ENCODE peak calls at places on chromosome X, in four cellular contexts. F is adrenal gland, Q is neural progenitor cell, I is left lung. Y is an unnamed sample. For H3K36me3, H3K9me3 and H3K4me1, the result is how much of the 10 kb centered on the place peaks cover.

GRCh38 chrX:118554511-118554910 is 58.9 kb downstream of the DOCK11 start:
- DNase-seq in F (no peak), Q (no peak), I (no peak), Y (no peak)

GRCh38 chrX:103343105-103343504 is 13.1 kb downstream of the TCEAL7 start:
- DNase-seq in F (peak), Q (peak), I (no peak), Y (no peak)

GRCh38 chrX:149314031-149314430 is 191.1 kb downstream of the IDS start:
- DNase-seq in F (no peak), Q (no peak), I (no peak), Y (no peak)

GRCh38 chrX:118901991-118902390 is 72.4 kb upstream of the LONRF3 start:
- DNase-seq in F (no peak), Q (no peak), I (no peak), Y (no peak)

GRCh38 chrX:48468247-48468671 is 1.8 kb downstream of the SLC38A5 start:
- DNase-seq in F (no peak), Q (peak), I (peak), Y (no peak)

GRCh38 chrX:22748093-22748999 is 251.4 kb upstream of the DDX53 start:
- DNase-seq in F (peak), Q (peak), I (no peak), Y (no peak)

GRCh38 chrX:8988456-8988855 is 45.5 kb downstream of the FAM9B start:
- DNase-seq in F (no peak), Q (peak), I (no peak), Y (no peak)

GRCh38 chrX:73214366-73215094 is at the start of gene NAP1L2:
- DNase-seq in F (peak), Q (peak), I (peak), Y (no peak)

GRCh38 chrX:72027024-72027913 is 104.4 kb downstream of the RTL5 start:
- DNase-seq in F (no peak), Q (no peak), I (no peak), Y (no peak)

GRCh38 chrX:10128386-10128785 is 28.4 kb upstream of the CLCN4 start:
- DNase-seq in F (no peak), Q (no peak), I (no peak), Y (no peak)
- H3K36me3 ChIP-seq in F (under half), Q (under half), I (under half), Y (under half)

GRCh38 chrX:69496143-69496542 is 8.0 kb upstream of the NALF2 start:
- DNase-seq in F (no peak), Q (no peak), I (no peak), Y (no peak)
- H3K9me3 ChIP-seq in F (under half), Q (under half), I (under half), Y (under half)

GRCh38 chrX:45783002-45783401 is 582.3 kb upstream of the DIPK2B start:
- DNase-seq in F (no peak), Q (no peak), I (no peak), Y (no peak)

GRCh38 chrX:45788941-45789348 is 588.3 kb upstream of the DIPK2B start:
- DNase-seq in F (no peak), Q (no peak), I (peak), Y (no peak)

GRCh38 chrX:45788315-45788714 is 587.6 kb upstream of the DIPK2B start:
- DNase-seq in F (no peak), Q (no peak), I (no peak), Y (no peak)

GRCh38 chrX:45781901-45782553 is 581.4 kb upstream of the DIPK2B start:
- DNase-seq in F (peak), Q (peak), I (no peak), Y (peak)

GRCh38 chrX:45784590-45784989 is 583.9 kb upstream of the DIPK2B start:
- DNase-seq in F (no peak), Q (no peak), I (no peak), Y (no peak)
- H3K4me1 ChIP-seq in F (under half), Q (under half), I (under half), Y (under half)

GRCh38 chrX:2413969-2414368 is 86.8 kb downstream of the DHRSX start:
- DNase-seq in F (no peak), Q (no peak), I (no peak), Y (no peak)
- H3K36me3 ChIP-seq in F (under half), Q (under half), I (under half), Y (under half)

GRCh38 chrX:136752796-136753195 is 27.9 kb downstream of the ARHGEF6 start:
- DNase-seq in F (peak), Q (no peak), I (no peak), Y (no peak)
- H3K9me3 ChIP-seq in F (under half), Q (under half), I (under half), Y (under half)

GRCh38 chrX:110211340-110211739 is 106.5 kb downstream of the AMMECR1 start:
- DNase-seq in F (no peak), Q (no peak), I (no peak), Y (no peak)
- H3K4me1 ChIP-seq in F (under half), Q (under half), I (under half), Y (under half)

GRCh38 chrX:24186986-24187385 is 37.5 kb downstream of the ZFX start:
- DNase-seq in F (no peak), Q (no peak), I (no peak), Y (no peak)

GRCh38 chrX:24178441-24178840 is 28.9 kb downstream of the ZFX start:
- DNase-seq in F (no peak), Q (no peak), I (no peak), Y (no peak)

GRCh38 chrX:24189490-24189889 is 40.0 kb downstream of the ZFX start:
- DNase-seq in F (no peak), Q (no peak), I (no peak), Y (no peak)

GRCh38 chrX:24186483-24186882 is 37.0 kb downstream of the ZFX start:
- DNase-seq in F (no peak), Q (no peak), I (no peak), Y (no peak)

GRCh38 chrX:24184018-24184417 is 34.5 kb downstream of the ZFX start:
- DNase-seq in F (no peak), Q (no peak), I (no peak), Y (no peak)
- H3K36me3 ChIP-seq in F (under half), Q (under half), I (under half), Y (under half)

GRCh38 chrX:154375156-154375504 is 696 bp upstream of the FLNA start:
- DNase-seq in F (no peak), Q (no peak), I (no peak), Y (no peak)
- H3K9me3 ChIP-seq in F (under half), Q (under half), I (under half), Y (under half)

DNA sequence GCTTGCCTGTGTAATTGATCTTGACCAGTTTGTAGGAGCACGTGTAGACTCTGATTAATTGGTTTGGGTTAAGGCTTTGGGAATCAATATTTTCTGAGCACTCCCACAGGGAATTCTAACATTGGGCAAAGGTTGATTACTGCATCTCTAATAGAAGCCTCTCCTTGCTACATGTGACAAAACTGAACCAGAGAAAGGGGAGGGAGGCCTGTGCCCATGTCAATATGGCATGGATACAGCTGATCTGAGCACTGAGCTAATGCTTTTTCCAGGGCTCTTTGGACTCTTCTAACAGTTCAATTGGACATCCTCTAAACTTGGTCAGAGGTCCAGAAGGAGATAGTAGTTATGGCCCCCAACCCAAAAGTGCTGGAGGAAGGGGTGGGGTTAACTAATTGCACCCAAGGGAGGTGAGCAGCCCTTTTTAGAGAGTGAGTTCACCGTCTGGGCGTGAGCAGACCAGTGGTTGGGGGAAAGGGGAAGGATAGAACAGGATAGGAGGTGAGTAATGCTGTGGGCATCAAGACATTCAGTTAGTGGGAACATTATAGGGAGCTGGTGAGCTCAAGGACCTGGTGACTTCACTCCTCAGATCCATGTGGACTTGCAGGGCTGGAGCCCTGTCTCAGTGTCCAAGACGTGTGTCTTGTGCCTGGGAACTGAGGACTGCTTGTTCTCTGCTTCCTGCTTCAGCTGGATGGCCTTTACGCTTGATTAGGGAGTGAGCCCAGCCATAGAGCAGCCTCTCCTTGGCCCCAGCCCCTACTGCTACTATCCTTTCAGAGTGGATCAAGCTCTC is 22.8 kb downstream of the MSN start:
- DNase-seq in F (no peak), Q (no peak), I (no peak), Y (peak)
- H3K4me1 ChIP-seq in F (under half), Q (under half), I (under half), Y (under half)